ENCODE peak calls at places on chromosomes 4 and X, in eight cellular contexts. F is SK-N-SH, X is HepG2, Z is Panc1, A is GM23338, S is GM12878, L is K562, E is HCT116. O is an unnamed sample.

GRCh38 chr4:8184061-8184460 is 15.0 kb upstream of the SH3TC1 start:
- DNase-seq in F (no peak), X (no peak), Z (no peak), A (no peak), S (no peak), L (no peak), E (no peak), O (no peak)

GRCh38 chr4:122500852-122501501 is 44.5 kb upstream of the IL2 start:
- DNase-seq in F (no peak), X (no peak), Z (no peak), A (no peak), S (no peak), L (peak), E (no peak), O (no peak)

GRCh38 chrX:22345884-22346283 is 73.2 kb downstream of the CBLL2 start:
- DNase-seq in F (no peak), X (no peak), Z (no peak), A (no peak), S (no peak), L (no peak), E (no peak), O (no peak)

GRCh38 chr4:48235050-48235449 is 34.6 kb downstream of the TEC start:
- DNase-seq in F (no peak), X (no peak), Z (no peak), A (no peak), S (no peak), L (no peak), E (no peak), O (no peak)

GRCh38 chr4:10237131-10237530 is 120.5 kb upstream of the WDR1 start:
- DNase-seq in F (no peak), X (no peak), Z (no peak), A (no peak), S (no peak), L (no peak), E (no peak), O (no peak)

GRCh38 chrX:13750204-13750603 is 15.7 kb downstream of the OFD1 start:
- DNase-seq in F (peak), X (peak), Z (no peak), A (peak), S (no peak), L (peak), E (peak), O (no peak)

GRCh38 chr4:151700566-151701316 is 60.1 kb downstream of the GATB start:
- DNase-seq in F (no peak), X (no peak), Z (no peak), A (no peak), S (no peak), L (no peak), E (no peak), O (no peak)

GRCh38 chr4:138320856-138321255 is 78.7 kb upstream of the SLC7A11 start:
- DNase-seq in F (no peak), X (no peak), Z (no peak), A (no peak), S (no peak), L (no peak), E (no peak), O (no peak)

GRCh38 chrX:77167993-77168392 is 279.2 kb upstream of the FGF16 start:
- DNase-seq in F (no peak), X (peak), Z (no peak), A (no peak), S (no peak), L (no peak), E (no peak), O (peak)

GRCh38 chr4:150890246-150890645 is 124.8 kb downstream of the LRBA start:
- DNase-seq in F (no peak), X (no peak), Z (no peak), A (no peak), S (no peak), L (no peak), E (no peak), O (no peak)

GRCh38 chrX:101430457-101431078 is 22.5 kb downstream of the HNRNPH2 start:
- DNase-seq in F (no peak), X (no peak), Z (no peak), A (no peak), S (no peak), L (no peak), E (no peak), O (no peak)

DNA sequence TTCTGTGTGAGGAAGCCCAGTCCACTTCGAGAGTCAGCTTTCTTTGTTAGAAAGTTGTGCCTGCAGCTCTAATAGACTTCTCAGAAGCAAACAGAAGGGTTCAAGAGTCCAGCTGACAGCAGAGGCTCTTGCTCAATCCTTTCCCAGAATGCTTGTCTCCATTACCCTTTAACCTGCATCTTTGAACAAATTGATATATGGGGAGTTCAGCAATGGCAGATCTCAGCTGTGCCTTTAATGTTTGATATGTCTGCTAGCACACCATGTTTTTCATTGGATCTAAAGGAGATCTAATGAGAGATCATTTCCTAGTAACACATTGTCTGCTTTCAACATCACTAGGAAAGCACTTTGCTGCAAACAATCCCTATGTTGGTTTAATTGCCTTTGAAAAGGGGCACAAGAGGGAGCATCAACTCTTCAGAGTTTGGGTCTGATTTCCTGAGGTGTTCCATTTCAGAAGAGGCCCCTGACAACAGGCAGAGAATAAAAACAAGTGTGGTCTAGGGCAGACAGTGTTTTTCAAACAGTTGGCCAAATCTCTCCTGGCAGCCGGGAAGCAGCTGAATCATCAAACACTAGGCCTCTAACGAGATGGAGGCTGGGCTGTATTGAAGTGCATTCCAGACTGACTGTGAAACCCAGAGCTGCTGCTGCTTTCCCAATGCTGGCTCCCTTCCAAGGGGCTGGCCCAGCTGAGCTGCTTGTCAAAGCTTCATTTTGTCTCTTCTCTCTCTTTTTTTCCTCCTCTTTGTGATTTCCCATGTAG is 55.6 kb downstream of the LUZP4 start:
- DNase-seq in F (peak), X (peak), Z (peak), A (peak), S (no peak), L (no peak), E (peak), O (no peak)
- TF ChIP-seq REST in F (no peak), X (no peak), Z (no peak), A (no peak), S (no peak), L (no peak), E (no peak), O (no peak)

DNA sequence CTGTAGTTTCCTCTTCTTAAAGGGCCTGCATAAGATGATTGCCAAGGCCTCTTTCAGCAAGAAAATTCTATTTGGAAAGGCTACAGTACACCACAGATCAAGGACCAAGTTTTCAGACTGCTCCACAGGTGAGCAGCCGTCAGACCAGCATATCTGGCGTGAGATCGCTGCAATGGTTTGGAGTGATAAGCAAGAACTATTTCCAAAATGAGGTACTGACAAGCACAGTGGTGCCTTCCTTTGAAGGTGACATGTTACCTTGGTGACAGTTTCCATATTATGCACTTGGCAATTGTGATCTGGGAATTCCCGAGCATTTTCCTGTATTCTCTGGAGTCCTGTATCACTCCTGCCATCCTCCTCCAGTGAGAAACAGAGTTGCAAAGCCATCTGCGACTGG is 7.3 kb upstream of the TMEM150C start:
- DNase-seq in F (peak), X (no peak), Z (no peak), A (no peak), S (no peak), L (no peak), E (no peak), O (no peak)
- TF ChIP-seq POLR2AphosphoS5 in F (no peak), X (no peak), Z (no peak), A (no peak), S (no peak), L (no peak), E (no peak), O (no peak)

DNA sequence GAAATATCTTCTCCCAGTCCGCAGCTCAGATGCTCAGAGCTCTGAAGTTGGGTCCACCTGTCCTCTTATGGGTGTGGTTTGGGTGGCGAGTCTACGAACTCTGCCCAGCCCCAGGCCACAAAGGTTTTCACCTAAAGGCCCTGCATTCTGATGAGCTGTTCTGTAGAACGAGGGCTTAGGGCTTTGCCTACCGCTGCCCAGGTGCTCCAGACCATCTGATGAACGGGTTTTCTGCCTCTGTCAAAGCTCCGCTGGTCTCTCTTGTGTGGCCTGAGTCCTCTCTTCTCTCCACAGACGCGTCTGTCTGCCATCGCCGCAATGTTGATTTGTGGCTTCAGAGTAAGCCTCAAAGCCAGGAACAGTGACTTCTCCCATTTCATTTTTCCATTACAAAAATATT is 28.4 kb upstream of the CPLX1 start:
- DNase-seq in F (no peak), X (no peak), Z (no peak), A (no peak), S (no peak), L (no peak), E (no peak), O (no peak)
- TF ChIP-seq REST in F (no peak), X (no peak), Z (no peak), A (no peak), S (no peak), L (no peak), E (no peak), O (no peak)

GRCh38 chr4:88446124-88446523 is 10.8 kb upstream of the HERC5 start:
- DNase-seq in F (no peak), X (no peak), Z (no peak), A (peak), S (no peak), L (no peak), E (no peak), O (no peak)

GRCh38 chr4:88443486-88443885 is 13.4 kb upstream of the HERC5 start:
- DNase-seq in F (no peak), X (no peak), Z (no peak), A (peak), S (no peak), L (no peak), E (no peak), O (no peak)

GRCh38 chr4:88445252-88445651 is 11.7 kb upstream of the HERC5 start:
- DNase-seq in F (no peak), X (no peak), Z (no peak), A (no peak), S (no peak), L (no peak), E (no peak), O (no peak)

GRCh38 chr4:88448905-88449689 is 7.8 kb upstream of the HERC5 start:
- DNase-seq in F (no peak), X (no peak), Z (no peak), A (no peak), S (no peak), L (no peak), E (no peak), O (no peak)

GRCh38 chr4:88447339-88447738 is 9.6 kb upstream of the HERC5 start:
- DNase-seq in F (no peak), X (no peak), Z (no peak), A (no peak), S (no peak), L (no peak), E (no peak), O (no peak)
- TF ChIP-seq POLR2AphosphoS5 in F (no peak), X (no peak), Z (no peak), A (no peak), S (no peak), L (no peak), E (no peak), O (no peak)

GRCh38 chrX:102651968-102652744 is 873 bp downstream of the GPRASP1 start:
- DNase-seq in F (peak), X (no peak), Z (no peak), A (peak), S (no peak), L (no peak), E (no peak), O (no peak)
- TF ChIP-seq REST in F (no peak), X (no peak), Z (no peak), A (no peak), S (no peak), L (no peak), E (no peak), O (no peak)

DNA sequence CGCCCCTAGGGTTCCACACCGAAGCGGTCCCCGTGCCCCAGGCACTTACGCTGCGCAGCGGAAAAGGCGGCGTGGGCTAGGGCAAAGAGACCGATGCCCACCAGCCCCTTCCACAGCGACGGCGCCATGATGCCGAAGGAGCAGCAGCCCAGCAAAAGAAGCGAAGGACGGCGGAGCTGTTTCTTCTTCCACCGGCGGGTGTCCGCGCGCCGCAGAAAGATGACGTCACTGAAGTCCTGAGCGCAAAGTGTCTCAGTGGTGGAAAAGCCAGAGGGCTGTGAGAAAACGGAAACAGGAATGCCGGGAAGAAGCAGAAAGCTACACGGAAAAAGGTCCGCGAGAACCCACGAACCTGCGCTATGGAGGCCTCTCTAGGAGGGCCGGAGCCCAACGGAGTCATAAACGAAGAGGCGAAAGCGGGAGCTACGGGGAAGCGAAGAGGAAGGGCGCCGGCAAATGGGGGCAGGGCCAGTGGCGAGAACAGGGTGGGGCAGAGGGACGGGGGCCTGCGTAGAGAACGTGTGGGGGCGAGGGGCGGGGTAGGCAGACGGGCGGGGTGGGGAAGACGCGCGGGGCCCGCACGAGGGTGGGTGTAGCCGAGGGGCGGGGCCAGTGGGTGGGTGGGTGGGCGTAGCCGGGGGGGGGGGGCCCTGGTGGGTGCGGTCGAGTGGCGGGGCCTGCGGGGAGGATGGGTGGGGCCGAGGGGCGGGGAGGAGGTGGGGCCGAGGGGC is at the start of gene MMGT1:
- DNase-seq in F (peak), X (peak), Z (peak), A (peak), S (peak), L (peak), E (peak), O (peak)
- TF ChIP-seq POLR2AphosphoS5 in F (peak), X (peak), Z (peak), A (peak), S (no peak), L (peak), E (peak), O (peak)

GRCh38 chrX:102837843-102838242 is 99.2 kb upstream of the RAB40AL start:
- DNase-seq in F (no peak), X (no peak), Z (no peak), A (no peak), S (no peak), L (no peak), E (no peak), O (no peak)

GRCh38 chrX:102835504-102836146 is 101.4 kb upstream of the RAB40AL start:
- DNase-seq in F (no peak), X (peak), Z (peak), A (peak), S (no peak), L (no peak), E (no peak), O (no peak)

GRCh38 chrX:102845020-102845419 is 92.1 kb upstream of the RAB40AL start:
- DNase-seq in F (no peak), X (no peak), Z (no peak), A (no peak), S (no peak), L (no peak), E (no peak), O (no peak)

GRCh38 chrX:102841706-102842003 is 95.4 kb upstream of the RAB40AL start:
- DNase-seq in F (no peak), X (no peak), Z (no peak), A (no peak), S (no peak), L (no peak), E (no peak), O (no peak)

GRCh38 chrX:102840871-102841705 is 96.0 kb upstream of the RAB40AL start:
- DNase-seq in F (no peak), X (no peak), Z (no peak), A (peak), S (no peak), L (peak), E (no peak), O (no peak)
- TF ChIP-seq REST in F (no peak), X (no peak), Z (no peak), A (no peak), S (no peak), L (no peak), E (no peak), O (no peak)

GRCh38 chr4:125105561-125105960 is 209.2 kb upstream of the FAT4 start:
- DNase-seq in F (no peak), X (no peak), Z (no peak), A (no peak), S (no peak), L (no peak), E (no peak), O (no peak)
- TF ChIP-seq POLR2AphosphoS5 in F (no peak), X (no peak), Z (no peak), A (no peak), S (no peak), L (no peak), E (no peak), O (no peak)

DNA sequence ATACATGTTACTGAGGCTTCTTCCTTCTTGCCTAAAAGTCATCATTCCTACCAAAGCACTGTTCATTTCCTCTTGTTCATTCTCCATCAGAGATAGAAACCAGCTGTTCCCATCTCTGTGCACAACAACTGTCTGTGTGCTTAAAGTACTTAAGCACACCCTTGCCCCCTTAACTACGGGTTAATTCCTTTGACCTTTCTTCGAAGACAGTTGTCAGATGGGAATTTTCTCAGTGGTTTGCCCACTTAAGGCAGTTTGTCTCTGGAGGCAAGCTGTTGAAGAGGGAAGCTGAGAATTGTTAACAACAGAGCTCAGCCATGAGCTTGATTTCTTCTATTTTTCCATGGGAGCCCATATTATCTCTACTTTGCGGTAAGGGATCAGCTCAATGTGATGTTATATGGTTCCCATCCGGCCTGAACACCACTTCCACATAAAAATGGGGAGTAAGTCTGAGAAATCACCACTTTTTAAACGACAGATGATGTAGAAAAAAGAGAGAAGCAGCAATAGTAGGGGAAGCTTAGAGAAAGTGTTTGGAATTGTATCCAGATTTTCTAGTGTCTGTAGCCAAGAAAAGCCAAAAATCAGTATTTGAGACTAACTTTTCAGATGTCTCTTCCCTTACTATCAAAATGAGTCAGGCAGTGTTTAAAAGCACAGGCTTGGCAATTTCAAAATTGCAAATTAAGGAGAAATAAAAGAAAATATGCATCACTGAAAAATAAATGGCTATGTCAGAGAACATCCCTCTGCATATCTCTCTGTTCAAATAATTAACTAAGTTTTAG is 194.4 kb downstream of the SLIT2 start:
- DNase-seq in F (no peak), X (no peak), Z (no peak), A (no peak), S (no peak), L (no peak), E (no peak), O (no peak)
- TF ChIP-seq REST in F (no peak), X (no peak), Z (no peak), A (no peak), S (no peak), L (no peak), E (no peak), O (no peak)

GRCh38 chr4:1199556-1200331 is 27.4 kb upstream of the SPON2 start:
- DNase-seq in F (peak), X (no peak), Z (no peak), A (no peak), S (no peak), L (no peak), E (no peak), O (no peak)

GRCh38 chr4:1204286-1204827 is 32.0 kb upstream of the SPON2 start:
- DNase-seq in F (peak), X (no peak), Z (no peak), A (no peak), S (no peak), L (no peak), E (no peak), O (no peak)

GRCh38 chr4:1202526-1203378 is 30.4 kb upstream of the SPON2 start:
- DNase-seq in F (peak), X (no peak), Z (no peak), A (no peak), S (no peak), L (no peak), E (no peak), O (no peak)

GRCh38 chr4:1200425-1201035 is 28.1 kb upstream of the SPON2 start:
- DNase-seq in F (peak), X (no peak), Z (no peak), A (no peak), S (no peak), L (no peak), E (no peak), O (peak)

DNA sequence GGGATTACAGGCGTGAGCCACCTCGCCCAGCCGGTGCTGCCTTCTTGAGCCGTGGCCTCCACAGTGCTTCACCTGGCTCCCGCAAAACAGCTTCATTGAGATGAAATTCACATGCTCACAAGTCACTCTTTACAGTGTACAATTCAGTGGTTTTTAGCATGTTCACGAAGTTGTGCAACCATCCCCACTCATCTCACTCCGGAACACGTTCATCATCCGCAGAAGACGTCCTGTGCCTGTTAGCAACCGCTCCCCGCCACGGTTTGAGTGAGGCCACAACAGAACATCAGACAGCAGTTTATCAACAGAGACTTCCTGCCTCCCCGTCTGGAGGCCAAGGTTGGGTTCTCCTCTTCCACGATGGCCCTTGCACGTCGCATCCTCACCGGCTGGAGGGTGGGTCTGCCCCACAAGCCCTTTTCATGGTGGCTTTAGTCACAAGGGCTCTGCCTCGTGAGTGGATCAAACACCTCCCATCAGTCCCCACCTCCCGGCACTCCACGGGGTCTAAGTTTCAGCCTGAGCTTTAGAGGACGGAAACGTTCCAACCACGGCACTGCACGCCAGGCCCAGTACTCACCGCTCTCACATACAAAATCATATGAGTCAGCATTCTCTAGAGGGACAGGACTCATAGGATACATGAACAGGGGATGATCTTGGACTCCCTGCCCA is 29.6 kb upstream of the SPON2 start:
- DNase-seq in F (peak), X (no peak), Z (no peak), A (no peak), S (peak), L (no peak), E (no peak), O (peak)
- TF ChIP-seq POLR2AphosphoS5 in F (no peak), X (no peak), Z (no peak), A (no peak), S (no peak), L (no peak), E (no peak), O (peak)

O was measured in HL-60.